ENCODE peak calls at places on chromosomes 4 and X, in nine cellular contexts. Q, R, E, T, Z, G, O, D and P are unnamed samples. For H3K4me1, the result is how much of the 10 kb centered on the place peaks cover.

GRCh38 chr4:185468999-185469398 is 2.5 kb downstream of the CCDC110 start:
- DNase-seq in Q (no peak), R (no peak), E (no peak), T (no peak), Z (no peak), G (no peak), O (no peak), D (no peak), P (no peak)

GRCh38 chr4:11423465-11423864 is 5.2 kb downstream of the HS3ST1 start:
- DNase-seq in Q (no peak), R (no peak), E (no peak), T (no peak), Z (peak), G (peak), O (no peak), D (no peak), P (no peak)

GRCh38 chrX:150688911-150689451 is 4.2 kb upstream of the MTMR1 start:
- DNase-seq in Q (no peak), R (no peak), E (no peak), T (peak), Z (no peak), G (no peak), O (no peak), D (peak), P (no peak)

GRCh38 chrX:119708936-119709335 is 16.0 kb upstream of the SEPTIN6 start:
- DNase-seq in Q (no peak), R (no peak), E (no peak), T (no peak), Z (no peak), G (no peak), O (no peak), D (peak), P (no peak)

GRCh38 chrX:154298312-154298711 is 2.7 kb downstream of the TKTL1 start:
- DNase-seq in Q (no peak), R (no peak), E (no peak), T (no peak), Z (no peak), G (no peak), O (no peak), D (no peak), P (peak)

GRCh38 chr4:80335554-80336358 is at the start of gene CFAP299:
- DNase-seq in Q (peak), R (peak), E (peak), T (peak), Z (peak), G (peak), O (peak), D (peak), P (peak)

GRCh38 chr4:140344621-140345020 is 28.8 kb upstream of the SCOC start:
- DNase-seq in Q (no peak), R (no peak), E (no peak), T (no peak), Z (no peak), G (no peak), O (no peak), D (no peak), P (no peak)

GRCh38 chr4:16827045-16827444 is 71.4 kb downstream of the LDB2 start:
- DNase-seq in Q (no peak), R (no peak), E (no peak), T (no peak), Z (no peak), G (no peak), O (no peak), D (no peak), P (no peak)

GRCh38 chrX:72137846-72138455 is 6.2 kb upstream of the RTL5 start:
- DNase-seq in Q (no peak), R (no peak), E (no peak), T (no peak), Z (no peak), G (no peak), O (no peak), D (no peak), P (no peak)

GRCh38 chr4:26323807-26324206 is 3.0 kb downstream of the RBPJ start:
- DNase-seq in Q (no peak), R (no peak), E (no peak), T (no peak), Z (no peak), G (no peak), O (no peak), D (peak), P (no peak)

GRCh38 chr4:8157496-8157895 is 1.1 kb downstream of the ABLIM2 start:
- DNase-seq in Q (no peak), R (peak), E (no peak), T (no peak), Z (no peak), G (no peak), O (peak), D (no peak), P (no peak)

GRCh38 chr4:8159522-8160232 is 1.1 kb upstream of the ABLIM2 start:
- DNase-seq in Q (no peak), R (no peak), E (no peak), T (no peak), Z (no peak), G (no peak), O (no peak), D (no peak), P (no peak)

GRCh38 chr4:8160233-8160560 is 1.6 kb upstream of the ABLIM2 start:
- DNase-seq in Q (no peak), R (no peak), E (no peak), T (no peak), Z (no peak), G (no peak), O (no peak), D (no peak), P (no peak)

GRCh38 chr4:8157944-8158709 is 486 bp downstream of the ABLIM2 start:
- DNase-seq in Q (no peak), R (no peak), E (peak), T (no peak), Z (no peak), G (no peak), O (no peak), D (no peak), P (no peak)

GRCh38 chr4:8158710-8159521 is at the start of gene ABLIM2:
- DNase-seq in Q (peak), R (peak), E (peak), T (peak), Z (peak), G (peak), O (peak), D (peak), P (peak)
- TF ChIP-seq POLR2A in Q (peak), R (peak), E (peak), T (peak), Z (no peak), G (peak), O (peak), D (no peak), P (peak)

GRCh38 chrX:19564606-19565005 is 49.3 kb upstream of the MAP3K15 start:
- DNase-seq in Q (no peak), R (no peak), E (no peak), T (no peak), Z (no peak), G (no peak), O (no peak), D (no peak), P (no peak)

GRCh38 chrX:19565605-19566004 is 50.3 kb upstream of the MAP3K15 start:
- DNase-seq in Q (no peak), R (no peak), E (no peak), T (no peak), Z (no peak), G (no peak), O (no peak), D (no peak), P (no peak)

GRCh38 chrX:19569121-19569805 is 54.0 kb upstream of the MAP3K15 start:
- DNase-seq in Q (no peak), R (no peak), E (no peak), T (no peak), Z (no peak), G (no peak), O (no peak), D (no peak), P (no peak)

GRCh38 chrX:19568422-19568821 is 53.1 kb upstream of the MAP3K15 start:
- DNase-seq in Q (no peak), R (no peak), E (no peak), T (no peak), Z (no peak), G (no peak), O (no peak), D (no peak), P (no peak)

GRCh38 chrX:19566359-19567141 is 51.2 kb upstream of the MAP3K15 start:
- DNase-seq in Q (no peak), R (no peak), E (peak), T (no peak), Z (no peak), G (no peak), O (no peak), D (peak), P (no peak)
- H3K27ac ChIP-seq in Q (no peak), R (no peak), E (no peak), T (peak), Z (no peak), G (no peak), O (no peak), D (peak), P (no peak)

GRCh38 chrX:134622813-134623185 is 35.5 kb downstream of the PLAC1 start:
- DNase-seq in Q (no peak), R (no peak), E (no peak), T (no peak), Z (no peak), G (no peak), O (no peak), D (no peak), P (no peak)
- H3K4me1 ChIP-seq in Q (under half), R (under half), E (under half), T (under half), Z (under half), G (under half), O (under half), D (under half), P (under half)

DNA sequence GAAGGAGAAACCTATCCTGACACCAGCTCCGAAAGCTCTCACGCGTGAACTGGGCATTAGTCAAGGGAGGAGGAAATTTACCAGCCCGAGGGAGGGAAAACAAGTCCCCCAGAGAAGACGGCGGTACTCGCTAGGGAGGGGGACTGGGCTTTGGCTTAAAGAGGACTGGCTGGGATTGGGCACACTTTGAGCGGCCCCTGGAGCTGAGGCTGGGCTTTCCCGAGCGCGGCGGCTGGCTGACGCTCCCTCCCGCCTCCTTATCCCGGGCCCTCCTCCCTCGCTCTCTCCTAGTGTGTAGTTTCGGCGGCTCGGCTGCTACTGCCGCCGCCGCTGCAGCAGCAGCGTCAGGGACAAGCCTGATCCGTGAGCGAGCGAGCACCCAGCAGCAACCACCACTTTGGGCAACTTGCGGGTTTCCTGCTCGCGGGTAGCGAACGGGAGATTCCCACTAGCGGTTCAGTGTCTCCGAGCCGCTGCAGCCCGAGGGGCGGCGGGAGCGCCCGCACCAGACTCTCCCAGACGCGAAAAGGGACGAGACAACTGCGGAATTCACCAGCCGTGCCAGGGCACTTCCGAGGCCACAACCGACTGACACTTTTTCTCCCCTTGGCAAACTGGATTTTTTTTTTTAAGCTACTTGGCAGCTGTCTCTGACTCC is 677 bp upstream of the PCDH7 start:
- DNase-seq in Q (no peak), R (no peak), E (peak), T (peak), Z (no peak), G (peak), O (peak), D (peak), P (peak)
- TF ChIP-seq POLR2A in Q (no peak), R (no peak), E (no peak), T (no peak), Z (no peak), G (no peak), O (no peak), D (peak), P (no peak)

GRCh38 chr4:6092971-6093370 is 74.7 kb upstream of the C4orf50 start:
- DNase-seq in Q (no peak), R (no peak), E (no peak), T (no peak), Z (no peak), G (no peak), O (no peak), D (no peak), P (no peak)

GRCh38 chr4:6093671-6094070 is 75.4 kb upstream of the C4orf50 start:
- DNase-seq in Q (no peak), R (no peak), E (no peak), T (no peak), Z (no peak), G (no peak), O (no peak), D (no peak), P (no peak)

GRCh38 chr4:6095023-6095817 is 77.0 kb upstream of the C4orf50 start:
- DNase-seq in Q (no peak), R (no peak), E (no peak), T (no peak), Z (no peak), G (no peak), O (no peak), D (peak), P (no peak)

GRCh38 chr4:6097581-6097980 is 79.3 kb upstream of the C4orf50 start:
- DNase-seq in Q (no peak), R (no peak), E (no peak), T (no peak), Z (no peak), G (no peak), O (no peak), D (no peak), P (no peak)

DNA sequence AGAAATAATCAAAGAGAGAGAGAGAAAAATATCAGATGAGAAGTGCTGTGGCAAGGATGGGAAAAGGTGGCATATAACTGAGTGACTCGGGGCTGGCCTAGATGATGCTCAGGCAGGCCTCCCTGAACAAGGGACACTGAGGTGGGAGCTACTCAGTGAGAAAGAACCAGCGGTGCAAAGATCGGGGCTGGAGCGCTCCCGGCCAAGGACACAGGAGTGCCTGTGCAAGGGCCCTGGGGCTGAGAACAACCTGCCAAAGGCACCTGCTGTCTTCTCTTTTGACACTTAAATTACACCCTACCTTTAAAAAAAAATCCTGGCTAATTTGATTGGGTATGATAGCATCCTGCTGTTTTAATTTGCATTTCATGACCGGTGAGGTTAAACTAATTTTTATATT is 77.7 kb upstream of the C4orf50 start:
- DNase-seq in Q (no peak), R (no peak), E (no peak), T (no peak), Z (no peak), G (no peak), O (no peak), D (no peak), P (no peak)
- H3K27ac ChIP-seq in Q (no peak), R (no peak), E (no peak), T (no peak), Z (no peak), G (no peak), O (no peak), D (no peak), P (no peak)

GRCh38 chr4:2486981-2487380 is 18.1 kb downstream of the RNF4 start:
- DNase-seq in Q (no peak), R (no peak), E (no peak), T (no peak), Z (no peak), G (no peak), O (no peak), D (no peak), P (peak)

GRCh38 chr4:2483237-2483636 is 14.3 kb downstream of the RNF4 start:
- DNase-seq in Q (no peak), R (no peak), E (no peak), T (no peak), Z (no peak), G (no peak), O (no peak), D (no peak), P (no peak)

GRCh38 chr4:2482693-2483092 is 13.8 kb downstream of the RNF4 start:
- DNase-seq in Q (no peak), R (peak), E (no peak), T (no peak), Z (peak), G (peak), O (no peak), D (peak), P (no peak)

GRCh38 chr4:2484169-2484568 is 15.3 kb downstream of the RNF4 start:
- DNase-seq in Q (no peak), R (no peak), E (no peak), T (no peak), Z (no peak), G (no peak), O (no peak), D (no peak), P (no peak)

GRCh38 chr4:2484993-2485392 is 16.1 kb downstream of the RNF4 start:
- DNase-seq in Q (peak), R (peak), E (peak), T (no peak), Z (peak), G (no peak), O (peak), D (no peak), P (peak)
- H3K4me1 ChIP-seq in Q (under half), R (half or more), E (half or more), T (under half), Z (under half), G (under half), O (under half), D (under half), P (under half)